ENCODE peak calls at places on chromosomes 12 and 14, in seven cellular contexts. M, N, R, B, S, D and T are unnamed samples.

GRCh38 chr14:95465358-95465757 is 51.1 kb downstream of the SYNE3 start:
- DNase-seq in M (no peak), N (no peak), R (no peak), B (no peak), S (no peak), D (no peak), T (no peak)

GRCh38 chr14:54881761-54882401 is 20.7 kb downstream of the GCH1 start:
- DNase-seq in M (no peak), N (no peak), R (peak), B (no peak), S (no peak), D (no peak), T (peak)

GRCh38 chr12:5770727-5771126 is 174.3 kb downstream of the ANO2 start:
- DNase-seq in M (no peak), N (no peak), R (no peak), B (no peak), S (no peak), D (no peak), T (no peak)

GRCh38 chr12:71840226-71840847 is 778 bp downstream of the TBC1D15 start:
- DNase-seq in M (peak), N (peak), R (no peak), B (no peak), S (peak), D (peak), T (no peak)

GRCh38 chr12:113267621-113268020 is 46.4 kb downstream of the TPCN1 start:
- DNase-seq in M (no peak), N (peak), R (no peak), B (no peak), S (no peak), D (no peak), T (no peak)

GRCh38 chr12:13181375-13182070 is 15.0 kb upstream of the EMP1 start:
- DNase-seq in M (no peak), N (no peak), R (peak), B (no peak), S (no peak), D (no peak), T (no peak)

GRCh38 chr12:2960432-2960956 is 1.3 kb downstream of the TEAD4 start:
- DNase-seq in M (no peak), N (peak), R (no peak), B (peak), S (no peak), D (peak), T (no peak)

GRCh38 chr14:29054119-29054518 is 287.5 kb downstream of the FOXG1 start:
- DNase-seq in M (no peak), N (no peak), R (no peak), B (no peak), S (no peak), D (no peak), T (no peak)

GRCh38 chr12:77642246-77642645 is 188.4 kb upstream of the NAV3 start:
- DNase-seq in M (no peak), N (no peak), R (no peak), B (no peak), S (no peak), D (no peak), T (no peak)

GRCh38 chr14:92800012-92800411 is 5.9 kb downstream of the GOLGA5 start:
- DNase-seq in M (no peak), N (no peak), R (no peak), B (no peak), S (no peak), D (no peak), T (no peak)

GRCh38 chr14:103696466-103697071 is 18.7 kb downstream of the XRCC3 start:
- DNase-seq in M (no peak), N (no peak), R (no peak), B (no peak), S (no peak), D (no peak), T (peak)

GRCh38 chr12:50314629-50315312 is 31.5 kb upstream of the LIMA1 start:
- DNase-seq in M (no peak), N (peak), R (no peak), B (peak), S (peak), D (peak), T (peak)

GRCh38 chr12:4849024-4849594 is 60.6 kb upstream of the KCNA1 start:
- DNase-seq in M (no peak), N (peak), R (no peak), B (peak), S (peak), D (peak), T (peak)

GRCh38 chr12:45122776-45123380 is 72.0 kb upstream of the DBX2 start:
- DNase-seq in M (peak), N (peak), R (peak), B (peak), S (peak), D (peak), T (no peak)

GRCh38 chr14:74035556-74035955 is 16.4 kb downstream of the BBOF1 start:
- DNase-seq in M (no peak), N (peak), R (no peak), B (no peak), S (no peak), D (no peak), T (no peak)

GRCh38 chr12:74581439-74581838 is 43.8 kb downstream of the ATXN7L3B start:
- DNase-seq in M (no peak), N (no peak), R (no peak), B (no peak), S (peak), D (no peak), T (no peak)

GRCh38 chr14:53027562-53027961 is 76.7 kb upstream of the FERMT2 start:
- DNase-seq in M (no peak), N (no peak), R (no peak), B (no peak), S (no peak), D (no peak), T (no peak)

GRCh38 chr14:84390010-84390409 is 1139.9 kb upstream of the FLRT2 start:
- DNase-seq in M (no peak), N (no peak), R (no peak), B (no peak), S (no peak), D (no peak), T (no peak)

GRCh38 chr14:84006643-84007137 is 1523.3 kb upstream of the FLRT2 start:
- DNase-seq in M (no peak), N (peak), R (no peak), B (peak), S (peak), D (no peak), T (no peak)

GRCh38 chr12:63889236-63889635 is 44.7 kb downstream of the SRGAP1 start:
- DNase-seq in M (no peak), N (no peak), R (no peak), B (no peak), S (no peak), D (peak), T (no peak)

GRCh38 chr12:113072136-113072535 is 15.6 kb downstream of the DTX1 start:
- DNase-seq in M (no peak), N (peak), R (no peak), B (no peak), S (no peak), D (no peak), T (no peak)

GRCh38 chr14:63523735-63524408 is 19.3 kb downstream of the PPP2R5E start:
- DNase-seq in M (no peak), N (no peak), R (no peak), B (no peak), S (no peak), D (no peak), T (no peak)

GRCh38 chr12:122094735-122095561 is 16.4 kb downstream of the MLXIP start:
- DNase-seq in M (no peak), N (no peak), R (no peak), B (no peak), S (no peak), D (no peak), T (no peak)

GRCh38 chr14:37197421-37198272 is at the start of gene MIPOL1:
- DNase-seq in M (peak), N (peak), R (no peak), B (peak), S (peak), D (peak), T (no peak)

GRCh38 chr14:34365309-34365915 is 96.6 kb downstream of the SPTSSA start:
- DNase-seq in M (no peak), N (peak), R (no peak), B (peak), S (peak), D (peak), T (no peak)

GRCh38 chr14:105315211-105315721 is 718 bp downstream of the PACS2 start:
- DNase-seq in M (peak), N (peak), R (peak), B (peak), S (peak), D (peak), T (peak)

GRCh38 chr14:69713976-69714716 is 52.8 kb upstream of the SRSF5 start:
- DNase-seq in M (no peak), N (no peak), R (no peak), B (peak), S (peak), D (no peak), T (no peak)

GRCh38 chr12:47247418-47247817 is 167.7 kb upstream of the AMIGO2 start:
- DNase-seq in M (no peak), N (peak), R (no peak), B (no peak), S (no peak), D (no peak), T (no peak)

GRCh38 chr12:69479675-69480074 is 9.5 kb downstream of the FRS2 start:
- DNase-seq in M (no peak), N (no peak), R (no peak), B (no peak), S (no peak), D (no peak), T (no peak)

GRCh38 chr12:6699259-6699988 is 1.2 kb downstream of the PIANP start:
- DNase-seq in M (no peak), N (no peak), R (no peak), B (no peak), S (no peak), D (no peak), T (no peak)

GRCh38 chr12:122021193-122021821 is 377 bp upstream of the BCL7A start:
- DNase-seq in M (no peak), N (peak), R (no peak), B (peak), S (peak), D (peak), T (peak)

GRCh38 chr12:38817942-38818341 is 87.4 kb downstream of the CPNE8 start:
- DNase-seq in M (no peak), N (no peak), R (no peak), B (no peak), S (no peak), D (no peak), T (no peak)

GRCh38 chr12:104448031-104448430 is 8.7 kb upstream of the CHST11 start:
- DNase-seq in M (no peak), N (no peak), R (no peak), B (no peak), S (no peak), D (no peak), T (no peak)

GRCh38 chr12:42705863-42706262 is 116.3 kb upstream of the PRICKLE1 start:
- DNase-seq in M (no peak), N (peak), R (no peak), B (peak), S (no peak), D (peak), T (no peak)

DNA sequence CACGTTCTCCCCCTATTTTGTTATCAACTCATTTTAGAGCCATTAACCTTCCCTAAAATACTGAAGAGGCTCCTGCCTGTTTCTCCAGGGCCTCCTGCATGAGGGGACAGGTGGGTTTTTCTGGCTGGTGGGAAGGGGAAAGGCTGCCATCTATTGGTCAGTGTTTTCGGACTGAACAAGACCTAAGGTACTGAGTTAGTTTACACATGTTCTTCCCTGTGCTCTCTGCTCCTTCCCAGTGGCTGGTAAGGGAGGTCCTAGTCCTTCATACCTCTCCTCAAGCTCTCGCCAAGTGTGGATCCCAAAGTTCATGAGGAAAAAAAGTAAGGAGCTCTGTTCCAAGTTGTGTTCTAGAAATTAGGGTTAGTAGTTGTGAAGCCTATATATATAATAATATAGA is 357.5 kb downstream of the FSCB start:
- DNase-seq in M (peak), N (peak), R (peak), B (peak), S (peak), D (peak), T (peak)
- TF ChIP-seq EZH2phosphoT487 in M (no peak), N (no peak), R (no peak), B (no peak), S (no peak), D (no peak), T (no peak)

GRCh38 chr14:24921903-24922302 is 128.0 kb downstream of the STXBP6 start:
- DNase-seq in M (no peak), N (no peak), R (no peak), B (no peak), S (no peak), D (no peak), T (no peak)

GRCh38 chr14:24920265-24921080 is 129.5 kb downstream of the STXBP6 start:
- DNase-seq in M (no peak), N (no peak), R (no peak), B (no peak), S (no peak), D (no peak), T (no peak)

GRCh38 chr14:24928501-24928900 is 121.4 kb downstream of the STXBP6 start:
- DNase-seq in M (no peak), N (no peak), R (no peak), B (no peak), S (no peak), D (no peak), T (no peak)

GRCh38 chr14:24927809-24928208 is 122.1 kb downstream of the STXBP6 start:
- DNase-seq in M (no peak), N (no peak), R (no peak), B (no peak), S (no peak), D (no peak), T (no peak)

GRCh38 chr14:24924544-24924943 is 125.4 kb downstream of the STXBP6 start:
- DNase-seq in M (no peak), N (no peak), R (no peak), B (no peak), S (no peak), D (no peak), T (no peak)
- H3K27ac ChIP-seq in M (no peak), N (no peak), R (no peak), B (no peak), S (no peak), D (no peak), T (no peak)

GRCh38 chr12:62426095-62426488 is 40.5 kb upstream of the MON2 start:
- DNase-seq in M (no peak), N (no peak), R (no peak), B (no peak), S (no peak), D (no peak), T (no peak)
- TF ChIP-seq CTCF in M (no peak), N (no peak), R (no peak), B (no peak), S (no peak), D (no peak), T (no peak)

GRCh38 chr12:84904051-84904450 is 8.5 kb downstream of the SLC6A15 start:
- DNase-seq in M (no peak), N (no peak), R (no peak), B (no peak), S (peak), D (no peak), T (no peak)
- TF ChIP-seq EZH2phosphoT487 in M (no peak), N (no peak), R (no peak), B (no peak), S (no peak), D (no peak), T (no peak)

DNA sequence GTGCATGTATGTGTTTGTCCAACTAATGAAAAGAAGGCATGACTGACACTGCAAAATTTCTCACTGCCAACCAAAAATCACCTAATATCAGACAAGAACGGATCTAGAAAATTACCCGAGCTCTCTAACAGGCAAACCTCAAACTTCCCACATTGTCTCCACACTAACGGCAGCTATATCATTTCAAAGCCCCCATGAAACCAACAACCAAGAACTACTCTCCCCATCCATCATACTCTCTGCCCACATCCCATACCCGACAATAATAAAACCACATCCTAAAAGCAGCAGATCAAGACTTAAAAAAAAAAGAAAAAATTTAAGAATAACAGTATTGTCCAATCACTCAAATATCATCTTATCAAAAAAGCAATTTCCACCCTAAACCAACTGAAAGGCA is 227.0 kb downstream of the CEP128 start:
- DNase-seq in M (no peak), N (no peak), R (no peak), B (no peak), S (no peak), D (no peak), T (no peak)
- H3K27ac ChIP-seq in M (no peak), N (no peak), R (no peak), B (no peak), S (no peak), D (no peak), T (no peak)

DNA sequence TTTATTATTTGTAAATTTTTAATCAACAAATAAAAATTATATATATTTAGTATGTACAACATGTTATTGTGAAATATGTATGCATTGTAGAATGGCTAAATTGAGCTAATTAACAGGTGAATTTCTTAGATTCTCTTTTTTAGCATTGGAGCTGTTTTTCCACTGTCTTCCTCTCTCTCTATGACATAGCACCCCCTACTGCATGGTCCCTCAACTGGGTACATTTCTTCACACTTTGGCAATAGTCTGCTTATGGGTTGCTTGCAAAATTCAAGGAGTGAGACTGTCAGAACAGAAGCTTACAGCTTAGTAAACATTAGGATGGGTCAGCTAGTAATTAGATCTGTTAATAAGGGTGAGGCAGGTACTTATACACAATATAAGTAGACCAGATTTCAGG is 658.5 kb upstream of the MGAT4C start:
- DNase-seq in M (peak), N (peak), R (no peak), B (peak), S (peak), D (peak), T (no peak)
- TF ChIP-seq CTCF in M (peak), N (peak), R (peak), B (peak), S (peak), D (peak), T (peak)

DNA sequence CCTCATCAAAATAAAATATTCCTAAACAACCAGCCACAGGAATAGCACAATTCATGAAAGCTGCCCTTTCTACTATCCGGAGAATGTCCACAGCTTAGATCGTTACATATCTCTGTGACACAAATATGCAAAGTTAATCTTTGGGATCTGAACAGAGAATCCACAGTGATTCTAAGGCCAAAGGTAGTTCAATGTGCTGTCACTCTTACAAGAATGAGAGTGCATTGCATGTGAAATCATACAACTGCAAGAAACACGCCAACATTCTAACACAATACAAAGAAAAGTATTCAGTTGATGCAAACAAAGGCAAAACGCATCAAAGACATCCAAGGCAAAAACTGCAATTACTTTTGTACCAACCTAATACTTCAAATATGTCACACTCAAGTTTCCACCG is 60.4 kb downstream of the KSR2 start:
- DNase-seq in M (no peak), N (peak), R (no peak), B (no peak), S (no peak), D (no peak), T (no peak)
- TF ChIP-seq EZH2phosphoT487 in M (no peak), N (no peak), R (no peak), B (no peak), S (no peak), D (no peak), T (no peak)

GRCh38 chr12:565161-565560 is 98.1 kb downstream of the NINJ2 start:
- DNase-seq in M (no peak), N (no peak), R (no peak), B (no peak), S (no peak), D (no peak), T (no peak)

GRCh38 chr12:562634-563033 is 100.6 kb downstream of the NINJ2 start:
- DNase-seq in M (no peak), N (no peak), R (no peak), B (no peak), S (no peak), D (no peak), T (no peak)

GRCh38 chr12:563250-563781 is 99.9 kb downstream of the NINJ2 start:
- DNase-seq in M (no peak), N (no peak), R (no peak), B (no peak), S (no peak), D (no peak), T (no peak)

GRCh38 chr12:565589-566105 is 97.6 kb downstream of the NINJ2 start:
- DNase-seq in M (no peak), N (no peak), R (no peak), B (no peak), S (no peak), D (no peak), T (no peak)

DNA sequence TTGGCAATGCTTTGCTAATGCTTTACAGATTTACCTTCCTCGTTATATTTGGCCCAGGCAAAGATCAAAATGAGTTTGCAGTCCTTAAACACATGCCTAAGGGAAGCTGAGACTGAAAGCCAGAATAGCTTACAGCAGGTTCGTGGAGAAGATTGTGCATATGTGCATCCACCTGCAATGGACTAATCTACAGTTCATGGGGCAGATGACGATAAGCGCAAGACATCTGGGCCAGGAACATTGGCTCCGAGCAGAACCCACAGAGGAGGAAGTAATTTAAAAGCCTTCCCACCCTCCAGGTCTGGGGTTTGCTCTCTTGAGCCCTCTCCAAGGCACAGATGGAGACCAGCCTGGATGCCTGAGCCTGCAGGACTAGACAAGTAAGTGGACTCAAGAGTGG is 99.3 kb downstream of the NINJ2 start:
- DNase-seq in M (no peak), N (no peak), R (no peak), B (no peak), S (no peak), D (no peak), T (no peak)
- H3K27ac ChIP-seq in M (no peak), N (no peak), R (no peak), B (no peak), S (no peak), D (no peak), T (no peak)

GRCh38 chr12:49121047-49121696 is 10.0 kb downstream of the TUBA1B start:
- DNase-seq in M (peak), N (peak), R (no peak), B (peak), S (peak), D (peak), T (peak)
- TF ChIP-seq CTCF in M (peak), N (peak), R (peak), B (peak), S (peak), D (peak), T (peak)